ENCODE peak calls at places on chromosomes 4 and X, in five cellular contexts. H, C, P, X and U are unnamed samples.

GRCh38 chrX:155216940-155217450 is 735 bp downstream of the VBP1 start:
- DNase-seq in H (no peak), C (no peak), P (no peak), X (peak; percentile 21), U (no peak)

GRCh38 chrX:69069876-69070275 is 95.4 kb downstream of the PJA1 start:
- DNase-seq in H (no peak), C (no peak), P (no peak), X (no peak), U (peak; percentile 2)

GRCh38 chr4:56979674-56980073 is 978 bp downstream of the POLR2B start:
- DNase-seq in H (no peak), C (peak; percentile 40), P (peak; percentile 31), X (peak; percentile 48), U (no peak)

GRCh38 chr4:21885770-21886169 is 62.8 kb downstream of the KCNIP4 start:
- DNase-seq in H (no peak), C (no peak), P (no peak), X (no peak), U (no peak)

GRCh38 chr4:125420499-125420898 is 105.7 kb downstream of the FAT4 start:
- DNase-seq in H (no peak), C (no peak), P (no peak), X (no peak), U (no peak)

GRCh38 chrX:23885803-23886202 is 21.9 kb downstream of the APOO start:
- DNase-seq in H (no peak), C (no peak), P (no peak), X (no peak), U (no peak)

GRCh38 chr4:7134737-7135388 is 57.5 kb upstream of the SORCS2 start:
- DNase-seq in H (no peak), C (peak; percentile 48), P (peak; percentile 32), X (peak; percentile 53), U (peak; percentile 26)

GRCh38 chr4:86005998-86006397 is 353.9 kb downstream of the MAPK10 start:
- DNase-seq in H (no peak), C (no peak), P (no peak), X (no peak), U (no peak)

GRCh38 chr4:105092356-105092755 is 54.3 kb upstream of the TET2 start:
- DNase-seq in H (no peak), C (peak; percentile 34), P (no peak), X (peak; percentile 9), U (no peak)

GRCh38 chrX:105189093-105189492 is 31.4 kb downstream of the TEX13A start:
- DNase-seq in H (no peak), C (no peak), P (no peak), X (no peak), U (no peak)

GRCh38 chrX:105190252-105190853 is 30.1 kb downstream of the TEX13A start:
- DNase-seq in H (no peak), C (peak; percentile 28), P (peak; percentile 10), X (peak; percentile 50), U (no peak)

GRCh38 chrX:105191878-105192277 is 28.6 kb downstream of the TEX13A start:
- DNase-seq in H (no peak), C (no peak), P (no peak), X (peak; percentile 37), U (no peak)
- TF ChIP-seq CTCF in H (no peak), C (peak; percentile 22), P (no peak), X (peak; percentile 42), U (no peak)

GRCh38 chrX:19350831-19351447 is 7.2 kb downstream of the PDHA1 start:
- DNase-seq in H (no peak), C (no peak), P (no peak), X (no peak), U (no peak)
- H3K27ac ChIP-seq in H (no peak overlapping the region), C (no peak overlapping the region), P (no peak overlapping the region), X (no peak overlapping the region), U (no peak overlapping the region)

DNA sequence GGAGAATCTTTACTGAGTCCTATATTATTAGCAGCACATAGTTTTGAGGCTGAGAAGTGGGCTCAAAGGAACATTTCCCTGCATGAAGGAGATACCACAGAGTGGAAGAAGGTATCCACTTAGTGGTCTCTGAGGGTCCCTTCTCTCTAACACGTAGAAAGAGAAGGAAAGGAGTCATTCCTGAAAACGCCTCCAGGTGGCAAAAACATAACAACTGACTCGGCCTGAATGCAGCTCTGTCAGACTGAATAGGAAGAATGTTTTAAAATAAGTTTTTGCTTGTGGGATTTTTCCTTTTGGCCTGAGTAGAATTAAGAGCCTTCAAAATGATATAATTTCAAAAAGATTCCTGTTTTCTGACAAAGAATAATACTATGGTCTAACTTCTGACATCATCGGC is 23.3 kb downstream of the RPGR start:
- DNase-seq in H (no peak), C (no peak), P (no peak), X (peak; percentile 15), U (no peak)
- TF ChIP-seq CTCF in H (no peak), C (no peak), P (no peak), X (peak; percentile 31), U (no peak)

DNA sequence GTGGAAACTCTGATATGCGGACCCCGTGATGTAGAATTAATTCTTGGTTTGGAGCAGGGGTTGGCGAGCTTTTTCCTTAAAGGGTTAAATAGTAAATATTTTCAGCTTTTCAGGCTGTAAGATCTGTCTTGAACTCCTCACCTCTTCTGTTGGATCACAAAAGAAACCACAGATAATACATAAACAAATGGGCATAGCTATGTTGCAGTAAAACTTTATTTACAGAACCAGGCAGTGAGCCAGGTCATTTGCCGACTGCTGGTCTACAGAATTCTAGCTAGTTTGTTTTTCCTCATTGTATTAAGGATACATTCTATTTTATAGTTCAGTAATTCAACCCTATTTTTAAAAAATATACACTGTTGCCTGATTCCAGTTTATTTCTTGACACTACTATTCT is 116.6 kb downstream of the PAPSS1 start:
- DNase-seq in H (no peak), C (no peak), P (peak; percentile 12), X (peak; percentile 40), U (peak; percentile 34)
- H3K27ac ChIP-seq in H (no peak overlapping the region), C (no peak overlapping the region), P (no peak overlapping the region), X (peak overlapping the region; percentile 6), U (no peak overlapping the region)

DNA sequence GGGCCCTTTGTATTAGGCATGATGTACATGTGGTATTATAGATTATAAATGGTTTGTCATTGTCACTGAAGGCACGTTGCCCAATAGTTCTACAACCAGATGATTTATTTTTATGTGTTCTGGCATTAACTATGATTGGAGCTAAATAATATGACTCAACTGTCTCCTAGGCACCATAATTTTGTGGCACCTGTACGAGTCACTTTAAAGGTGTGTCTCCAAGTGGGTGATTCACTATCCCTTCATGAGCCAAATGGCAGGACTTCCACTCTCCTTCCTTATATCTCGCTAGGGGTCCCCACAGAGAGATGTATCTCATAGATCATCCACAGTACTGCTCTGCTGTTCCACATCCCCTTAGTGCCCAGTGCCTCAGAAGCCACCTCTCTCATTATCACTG is 6.1 kb upstream of the SMPX start:
- DNase-seq in H (no peak), C (no peak), P (no peak), X (no peak), U (no peak)
- TF ChIP-seq CTCF in H (no peak), C (no peak), P (no peak), X (no peak), U (no peak)